ENCODE peak calls at places on chromosomes 2 and 18, in four cellular contexts. A, N, K and R are unnamed samples.

GRCh38 chr2:107588960-107589542 is 237.6 kb upstream of the RGPD4 start:
- DNase-seq in A (no peak), N (no peak), K (no peak), R (no peak)

GRCh38 chr2:59892398-59892797 is 661.1 kb downstream of the BCL11A start:
- DNase-seq in A (no peak), N (no peak), K (no peak), R (no peak)

GRCh38 chr2:101823347-101823791 is 125.9 kb downstream of the MAP4K4 start:
- DNase-seq in A (peak; percentile 71), N (no peak), K (no peak), R (no peak)

GRCh38 chr2:210912779-210913178 is 356.4 kb downstream of the CPS1 start:
- DNase-seq in A (no peak), N (no peak), K (no peak), R (no peak)

GRCh38 chr18:33440011-33440383 is 524 bp downstream of the CCDC178 start:
- DNase-seq in A (peak; percentile 18), N (no peak), K (peak; percentile 71), R (no peak)

GRCh38 chr18:79532690-79533058 is 136.9 kb downstream of the NFATC1 start:
- DNase-seq in A (no peak), N (no peak), K (no peak), R (no peak)

GRCh38 chr2:208036357-208036756 is 11.0 kb upstream of the PLEKHM3 start:
- DNase-seq in A (no peak), N (no peak), K (no peak), R (no peak)

GRCh38 chr2:85438291-85439110 is 20.0 kb downstream of the SH2D6 start:
- DNase-seq in A (no peak), N (peak; percentile 86), K (no peak), R (no peak)

GRCh38 chr2:226477221-226478120 is 322.1 kb downstream of the IRS1 start:
- DNase-seq in A (peak; percentile 12), N (no peak), K (no peak), R (no peak)

GRCh38 chr2:27117995-27118524 is 868 bp downstream of the CGREF1 start:
- DNase-seq in A (no peak), N (no peak), K (peak; percentile 52), R (no peak)

GRCh38 chr2:67156796-67157195 is 240.3 kb upstream of the ETAA1 start:
- DNase-seq in A (no peak), N (no peak), K (no peak), R (no peak)

GRCh38 chr2:228600265-228600664 is 418.8 kb upstream of the SPHKAP start:
- DNase-seq in A (no peak), N (no peak), K (no peak), R (no peak)

GRCh38 chr2:68879296-68879695 is 8.1 kb upstream of the BMP10 start:
- DNase-seq in A (no peak), N (no peak), K (no peak), R (no peak)

GRCh38 chr2:46784278-46784677 is 131.3 kb downstream of the MCFD2 start:
- DNase-seq in A (no peak), N (no peak), K (no peak), R (no peak)

GRCh38 chr2:210663574-210663973 is 107.2 kb downstream of the CPS1 start:
- DNase-seq in A (no peak), N (no peak), K (peak; percentile 40), R (no peak)

GRCh38 chr2:128491845-128492244 is 173.2 kb upstream of the HS6ST1 start:
- DNase-seq in A (no peak), N (no peak), K (no peak), R (no peak)

GRCh38 chr18:44841221-44841620 is 160.5 kb downstream of the SETBP1 start:
- DNase-seq in A (no peak), N (no peak), K (no peak), R (no peak)

GRCh38 chr2:231348173-231348572 is 47.3 kb upstream of the B3GNT7 start:
- DNase-seq in A (no peak), N (no peak), K (no peak), R (no peak)

GRCh38 chr2:215773728-215774127 is 239.6 kb downstream of the MREG start:
- DNase-seq in A (no peak), N (no peak), K (no peak), R (no peak)

GRCh38 chr2:179991344-179991743 is 15.8 kb downstream of the CWC22 start:
- DNase-seq in A (no peak), N (no peak), K (no peak), R (no peak)

GRCh38 chr2:132632000-132632649 is 37.9 kb downstream of the LYPD1 start:
- DNase-seq in A (peak; percentile 47), N (no peak), K (no peak), R (no peak)

GRCh38 chr2:241870611-241871537 is 1.3 kb downstream of the RTP5 start:
- DNase-seq in A (no peak), N (peak; percentile 87), K (peak; percentile 29), R (no peak)

GRCh38 chr2:85353876-85354285 is 447 bp downstream of the RETSAT start:
- DNase-seq in A (peak; percentile 84), N (no peak), K (peak; percentile 38), R (no peak)

GRCh38 chr2:9610781-9611548 is 19.8 kb downstream of the YWHAQ start:
- DNase-seq in A (no peak), N (no peak), K (no peak), R (no peak)
- H3K27ac ChIP-seq in A (peak overlapping the region; percentile 15), N (no peak overlapping the region), K (peak overlapping the region; percentile 5), R (peak overlapping the region; percentile 7)

GRCh38 chr2:139218181-139218580 is 438.0 kb upstream of the NXPH2 start:
- DNase-seq in A (no peak), N (no peak), K (no peak), R (no peak)
- TF ChIP-seq POLR2AphosphoS5 in A (no peak), N (no peak), K (no peak), R (no peak)

DNA sequence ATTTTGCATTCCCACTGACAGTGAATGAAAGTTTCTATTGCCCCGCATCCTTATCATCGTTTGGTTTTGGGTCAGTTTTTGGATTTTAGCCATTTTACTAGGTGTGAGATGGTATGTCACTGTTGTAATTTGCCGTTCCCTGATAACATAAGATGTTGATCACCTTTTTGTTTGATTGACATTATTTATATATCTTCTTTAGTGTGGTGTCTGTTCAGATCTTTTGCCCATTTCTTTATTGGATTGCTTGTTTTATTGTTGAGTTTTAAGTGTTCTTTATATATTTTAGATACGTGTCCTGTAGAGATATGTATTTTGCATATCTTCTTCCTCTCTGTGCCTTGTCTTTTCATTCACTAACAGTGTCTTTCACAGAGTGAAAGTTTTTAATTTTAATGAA is 55.3 kb downstream of the EPC2 start:
- DNase-seq in A (no peak), N (no peak), K (no peak), R (no peak)
- TF ChIP-seq CTCF in A (no peak), N (no peak), K (no peak), R (no peak)

GRCh38 chr2:38719706-38720105 is 31.5 kb downstream of the SRSF7 start:
- DNase-seq in A (no peak), N (no peak), K (no peak), R (no peak)

GRCh38 chr2:38713311-38713710 is 37.9 kb downstream of the SRSF7 start:
- DNase-seq in A (no peak), N (no peak), K (no peak), R (no peak)

GRCh38 chr2:38712413-38712812 is 38.7 kb downstream of the SRSF7 start:
- DNase-seq in A (no peak), N (no peak), K (no peak), R (no peak)

GRCh38 chr2:38712871-38713270 is 38.3 kb downstream of the SRSF7 start:
- DNase-seq in A (no peak), N (no peak), K (no peak), R (no peak)

DNA sequence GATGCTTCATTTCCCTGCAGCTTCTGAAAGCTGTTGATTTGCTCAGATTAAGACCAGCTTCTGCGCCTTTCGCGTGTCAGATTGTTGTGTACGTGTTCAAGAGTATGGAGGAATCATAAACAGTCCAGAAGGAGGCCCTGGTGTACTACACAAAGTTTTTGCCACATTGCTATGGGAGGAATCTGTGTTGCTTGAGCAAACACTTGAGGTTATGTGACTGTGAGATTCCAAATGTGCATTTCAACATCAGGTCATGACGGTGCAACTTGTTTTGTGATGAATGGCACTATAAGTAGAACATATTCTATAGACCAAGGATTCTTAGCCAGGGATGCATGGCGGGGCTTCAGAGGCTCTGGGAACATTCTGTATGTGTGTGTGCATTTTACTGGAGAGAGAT is 35.0 kb downstream of the SRSF7 start:
- DNase-seq in A (no peak), N (no peak), K (no peak), R (no peak)
- H3K27ac ChIP-seq in A (no peak overlapping the region), N (no peak overlapping the region), K (no peak overlapping the region), R (no peak overlapping the region)

DNA sequence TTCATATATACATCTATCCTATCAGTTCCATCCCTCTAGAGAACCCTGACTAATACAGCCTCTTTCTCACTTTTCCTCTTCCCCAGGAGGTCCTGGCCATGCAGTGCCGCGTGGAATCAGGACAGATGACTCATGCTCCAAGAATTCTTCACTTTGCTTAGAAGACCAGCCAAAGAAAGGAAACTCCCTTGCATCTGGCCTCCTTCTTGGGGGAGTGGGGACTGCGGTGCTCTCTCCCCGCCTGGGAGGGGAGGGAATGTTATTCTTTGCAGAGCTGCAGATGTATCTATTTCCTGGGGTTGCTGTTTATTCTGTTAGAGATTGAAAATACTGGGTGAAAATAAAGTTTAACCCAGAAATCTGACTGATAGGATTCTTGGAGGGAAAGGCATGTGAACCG is 111.5 kb upstream of the SH3BP4 start:
- DNase-seq in A (peak; percentile 9), N (no peak), K (no peak), R (no peak)
- TF ChIP-seq POLR2AphosphoS5 in A (no peak), N (no peak), K (no peak), R (peak; percentile 39)